ENCODE peak calls at places on chromosomes 7 and 10, in seven cellular contexts. A, T, F, B, J, Q and W are unnamed samples.
A peak's percentile ranks its signal among the peaks of the same experiment; 100 is the strongest.

GRCh38 chr7:7424151-7424873 is 111.4 kb downstream of the COL28A1 start:
- DNase-seq in T (no peak), Q (peak; percentile 60), B (peak; percentile 75), J (peak; percentile 5), A (no peak), F (peak; percentile 53), W (peak; percentile 27)

GRCh38 chr7:38020134-38020533 is 99.7 kb downstream of the EPDR1 start:
- DNase-seq in F (no peak), T (no peak), Q (no peak), J (no peak), B (peak; percentile 14), A (no peak), W (no peak)

GRCh38 chr10:110857265-110858158 is 14.2 kb upstream of the PDCD4 start:
- DNase-seq in Q (no peak), J (no peak), B (peak; percentile 78), A (no peak), T (no peak), F (no peak), W (no peak)

GRCh38 chr7:40839881-40840280 is 705.1 kb downstream of the SUGCT start:
- DNase-seq in B (peak; percentile 60), T (no peak), J (no peak), Q (no peak), F (no peak), A (no peak), W (no peak)

GRCh38 chr7:157158400-157158799 is 19.7 kb downstream of the UBE3C start:
- DNase-seq in Q (no peak), F (no peak), A (no peak), B (no peak), T (no peak), J (no peak), W (no peak)

GRCh38 chr10:127702201-127702600 is 34.8 kb upstream of the FOXI2 start:
- DNase-seq in T (no peak), J (no peak), A (no peak), B (no peak), Q (no peak), F (no peak), W (no peak)

GRCh38 chr7:103851357-103851756 is 138.1 kb downstream of the RELN start:
- DNase-seq in A (no peak), T (no peak), F (no peak), J (no peak), B (peak; percentile 40), Q (no peak), W (no peak)

GRCh38 chr10:30553625-30554442 is 75.7 kb downstream of the LYZL2 start:
- DNase-seq in B (peak; percentile 86), A (no peak), F (no peak), T (no peak), Q (peak; percentile 59), J (no peak), W (peak; percentile 44)

GRCh38 chr10:63491558-63492316 is 26.0 kb upstream of the JMJD1C start:
- DNase-seq in T (no peak), F (no peak), A (no peak), J (no peak), Q (peak; percentile 43), B (peak; percentile 97), W (no peak)

GRCh38 chr10:70317272-70317942 is 33.6 kb upstream of the NPFFR1 start:
- DNase-seq in J (no peak), Q (no peak), F (no peak), A (no peak), B (no peak), T (no peak), W (no peak)

GRCh38 chr10:52400564-52400963 is 86.5 kb downstream of the DKK1 start:
- DNase-seq in T (no peak), F (no peak), J (no peak), A (no peak), B (peak; percentile 50), Q (no peak), W (no peak)

GRCh38 chr7:44490351-44491200 is at the start of gene NUDCD3:
- DNase-seq in Q (peak; percentile 85), F (peak; percentile 91), J (peak; percentile 72), A (no peak), T (peak; percentile 64), B (peak; percentile 86), W (peak; percentile 36)

GRCh38 chr10:14820010-14820774 is 17.6 kb downstream of the CDNF start:
- DNase-seq in T (no peak), F (no peak), A (peak; percentile 48), Q (no peak), J (no peak), B (peak; percentile 86), W (no peak)

GRCh38 chr10:124628676-124629021 is 115.5 kb downstream of the FAM53B start:
- DNase-seq in B (no peak), F (no peak), J (no peak), T (no peak), Q (no peak), A (no peak), W (no peak)

GRCh38 chr10:124624875-124625274 is 119.3 kb downstream of the FAM53B start:
- DNase-seq in J (no peak), F (no peak), A (no peak), B (no peak), T (no peak), Q (no peak), W (no peak)

GRCh38 chr10:124625831-124626238 is 118.3 kb downstream of the FAM53B start:
- DNase-seq in B (no peak), J (no peak), A (no peak), Q (no peak), T (no peak), F (no peak), W (no peak)

GRCh38 chr10:124627851-124628675 is 116.1 kb downstream of the FAM53B start:
- DNase-seq in J (no peak), T (no peak), A (no peak), Q (no peak), B (no peak), F (no peak), W (no peak)

GRCh38 chr10:124626759-124627380 is 117.3 kb downstream of the FAM53B start:
- DNase-seq in J (peak; percentile 25), T (no peak), A (no peak), Q (peak; percentile 49), B (no peak), F (no peak), W (no peak)
- TF ChIP-seq CTCF in J (peak; percentile 27), T (no peak), A (no peak), Q (no peak), B (no peak), F (no peak), W (no peak)

DNA sequence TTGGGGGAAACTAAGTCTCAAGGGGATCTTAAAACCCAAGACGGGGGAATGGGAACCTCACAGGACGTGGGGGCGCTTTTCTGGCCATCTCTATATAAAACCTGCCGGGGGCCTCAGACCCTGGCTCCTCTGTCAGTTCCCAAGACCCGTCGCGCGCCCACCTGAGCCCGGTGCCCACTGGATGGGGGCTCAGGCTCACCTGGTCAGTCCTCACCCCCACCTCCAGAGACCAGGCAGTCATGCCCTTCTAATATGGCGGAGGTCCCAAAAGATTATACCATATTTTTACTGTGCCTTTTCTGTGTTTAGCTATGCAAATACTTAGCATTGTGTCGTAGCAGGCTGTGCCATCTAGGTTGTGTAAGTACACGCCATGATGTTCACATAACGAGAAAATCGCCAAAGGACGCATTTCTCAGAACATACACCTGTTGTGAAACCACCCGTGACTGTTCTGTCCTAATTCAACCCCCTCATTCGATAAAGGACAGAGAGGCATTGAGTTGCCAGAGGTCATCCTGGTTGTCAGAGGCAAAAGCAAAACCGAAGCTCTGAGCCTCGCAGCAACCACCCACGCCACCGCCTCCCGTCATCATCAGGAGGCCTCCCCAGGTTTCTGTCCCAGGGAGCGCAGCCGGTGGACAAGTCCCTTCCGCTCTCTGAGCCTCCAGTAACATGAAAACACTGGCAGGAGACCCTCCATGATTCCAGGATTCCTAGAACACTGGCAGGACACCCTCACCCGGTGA is 28.9 kb downstream of the OAT start:
- DNase-seq in F (no peak), A (no peak), T (no peak), B (no peak), Q (no peak), J (no peak), W (no peak)
- TF ChIP-seq CTCF in F (no peak), A (no peak), T (no peak), B (no peak), Q (no peak), J (peak; percentile 24), W (no peak)

DNA sequence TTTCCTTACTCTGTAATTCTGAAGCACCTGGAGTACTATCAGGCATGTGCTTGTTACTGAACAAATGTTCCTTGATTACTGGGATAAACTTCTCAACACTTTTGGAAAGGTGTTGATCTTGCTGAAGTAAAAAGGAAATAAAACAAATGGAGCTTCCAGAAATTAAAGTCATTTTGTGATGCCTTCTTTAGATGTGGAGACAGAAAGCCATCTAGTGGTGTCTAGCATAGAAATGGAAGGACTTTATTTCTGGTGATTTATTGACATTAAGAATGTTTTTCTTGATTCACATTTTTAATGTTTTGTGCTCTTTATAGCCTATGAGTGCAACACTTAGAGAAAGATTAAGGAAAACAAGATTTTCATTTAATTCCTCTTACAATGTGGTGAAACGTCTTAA is 1.4 kb downstream of the SFR1 start:
- DNase-seq in J (no peak), F (peak; percentile 11), B (peak; percentile 34), T (no peak), Q (no peak), A (no peak), W (no peak)
- TF ChIP-seq CTCF in J (peak; percentile 27), F (peak; percentile 22), B (peak; percentile 45), T (no peak), Q (no peak), A (peak; percentile 40), W (no peak)

DNA sequence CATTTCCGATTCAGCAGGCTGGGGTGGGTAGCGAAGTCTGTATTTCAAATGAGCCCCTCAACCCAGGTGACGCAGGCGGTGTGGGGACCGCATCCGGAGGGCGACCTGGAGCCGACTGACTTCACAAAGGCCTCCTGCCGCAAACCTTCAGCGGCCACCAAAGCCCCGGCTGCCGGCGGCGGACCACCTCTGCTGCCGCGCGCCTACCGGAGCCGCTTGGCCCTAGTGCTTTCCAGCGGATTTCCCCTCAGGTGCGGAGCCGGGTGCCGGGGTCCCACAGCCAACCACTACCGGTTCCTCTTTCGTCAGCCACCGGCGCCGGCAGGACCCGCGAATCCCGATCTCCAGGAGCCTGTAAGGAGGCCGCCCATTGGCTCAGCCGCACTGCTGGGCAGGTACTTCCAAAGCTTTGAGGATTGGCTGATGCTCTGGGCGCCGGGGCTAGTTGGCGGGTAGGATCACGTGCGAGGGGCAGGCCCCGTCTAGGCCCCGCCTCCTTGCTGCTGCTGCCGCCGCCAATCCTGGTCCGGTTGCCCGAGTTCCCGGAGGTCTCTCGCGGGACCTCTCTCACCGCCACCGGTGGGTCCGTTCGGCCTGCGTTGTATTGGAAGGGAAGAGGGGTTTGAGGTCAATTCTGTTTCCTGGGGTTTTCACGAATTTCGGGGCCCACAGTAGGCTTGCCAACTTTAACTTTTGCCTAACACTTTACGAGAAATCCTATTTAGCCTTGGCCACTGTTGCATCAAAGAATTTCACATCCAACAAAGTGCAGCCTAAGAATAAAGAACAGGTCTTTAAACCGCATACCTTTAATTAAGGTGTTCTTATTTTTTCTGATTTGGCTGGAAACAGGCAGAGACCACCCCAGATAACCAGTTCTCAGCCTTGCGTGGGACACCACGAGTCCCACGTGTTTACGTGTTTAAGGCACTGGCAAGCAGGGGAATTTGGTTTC is at the start of gene GSTO2:
- DNase-seq in T (peak; percentile 96), B (peak; percentile 99), A (peak; percentile 97), J (peak; percentile 96), F (peak; percentile 99), Q (peak; percentile 99), W (peak; percentile 92)
- TF ChIP-seq CTCF in T (no peak), B (no peak), A (no peak), J (no peak), F (no peak), Q (no peak), W (no peak)